ENCODE peak calls at places on chromosomes 6 and 20, in seven cellular contexts. V is NCI-H187 treated with DMSO at 0.1 percent for 48 hours; O is central memory CD4-positive, alpha-beta T cell; X is SK-N-MC; L is GM18507; Q is WERI-Rb-1; T is stimulated activated CD8-positive, alpha-beta memory T cell treated with anti-CD3 and anti-CD28 coated beads, Interleukin-12 subunit alpha, Interleukin-12 subunit beta, amount 100 ng/mL, for 4 hours. Y is an unnamed sample.

GRCh38 chr20:24004470-24004869 is 15.9 kb upstream of the GGTLC1 start:
- DNase-seq in V (no peak), O (no peak), X (no peak), L (no peak), Q (no peak), T (no peak), Y (no peak)

GRCh38 chr6:102571236-102571908 is 1177.9 kb downstream of the GRIK2 start:
- DNase-seq in V (no peak), O (no peak), X (no peak), L (no peak), Q (no peak), T (no peak), Y (no peak)

GRCh38 chr6:41200901-41201783 is at the start of gene TREML2:
- DNase-seq in V (no peak), O (no peak), X (no peak), L (no peak), Q (no peak), T (no peak), Y (no peak)

GRCh38 chr6:30156262-30156599 is 4.8 kb downstream of the TRIM10 start:
- DNase-seq in V (no peak), O (no peak), X (no peak), L (no peak), Q (no peak), T (no peak), Y (no peak)

GRCh38 chr20:55004044-55004443 is 528.7 kb downstream of the DOK5 start:
- DNase-seq in V (no peak), O (no peak), X (no peak), L (no peak), Q (no peak), T (no peak), Y (no peak)

GRCh38 chr6:33824461-33825154 is 20.8 kb upstream of the MLN start:
- DNase-seq in V (no peak), O (no peak), X (no peak), L (no peak), Q (no peak), T (no peak), Y (no peak)

GRCh38 chr6:125088963-125089362 is 64.6 kb upstream of the TPD52L1 start:
- DNase-seq in V (no peak), O (no peak), X (no peak), L (no peak), Q (no peak), T (no peak), Y (no peak)

GRCh38 chr20:62129731-62130531 is 7.7 kb downstream of the LSM14B start:
- DNase-seq in V (no peak), O (no peak), X (no peak), L (no peak), Q (no peak), T (no peak), Y (no peak)

GRCh38 chr6:106556368-106556960 is 72.8 kb downstream of the RTN4IP1 start:
- DNase-seq in V (no peak), O (peak; percentile 21), X (no peak), L (no peak), Q (no peak), T (no peak), Y (peak; percentile 35)

GRCh38 chr6:14258695-14259655 is 141.4 kb downstream of the CD83 start:
- DNase-seq in V (no peak), O (no peak), X (no peak), L (no peak), Q (no peak), T (no peak), Y (no peak)

GRCh38 chr6:104684911-104685415 is 174.8 kb downstream of the HACE1 start:
- DNase-seq in V (no peak), O (no peak), X (no peak), L (no peak), Q (no peak), T (no peak), Y (no peak)

GRCh38 chr6:166333172-166333995 is 9.0 kb downstream of the SFT2D1 start:
- DNase-seq in V (no peak), O (peak; percentile 61), X (no peak), L (peak; percentile 56), Q (no peak), T (no peak), Y (no peak)

GRCh38 chr20:6765469-6766058 is 1.9 kb upstream of the BMP2 start:
- DNase-seq in V (peak; percentile 43), O (no peak), X (peak; percentile 72), L (no peak), Q (no peak), T (no peak), Y (peak; percentile 6)

GRCh38 chr6:26475823-26476729 is 18.3 kb downstream of the BTN2A1 start:
- DNase-seq in V (no peak), O (no peak), X (no peak), L (no peak), Q (no peak), T (no peak), Y (no peak)

GRCh38 chr20:51312480-51312783 is 230.1 kb downstream of the NFATC2 start:
- DNase-seq in V (no peak), O (no peak), X (no peak), L (no peak), Q (no peak), T (no peak), Y (no peak)

GRCh38 chr20:51500936-51501335 is 41.6 kb downstream of the NFATC2 start:
- DNase-seq in V (no peak), O (peak; percentile 61), X (no peak), L (no peak), Q (no peak), T (peak; percentile 25), Y (no peak)

GRCh38 chr20:46255440-46256104 is 52.7 kb downstream of the CDH22 start:
- DNase-seq in V (peak; percentile 88), O (no peak), X (no peak), L (no peak), Q (peak; percentile 68), T (no peak), Y (peak; percentile 66)

GRCh38 chr6:147531321-147531720 is 22.8 kb downstream of the SAMD5 start:
- DNase-seq in V (no peak), O (no peak), X (no peak), L (no peak), Q (no peak), T (no peak), Y (no peak)

GRCh38 chr6:34810936-34811632 is 19.2 kb downstream of the BLTP3A start:
- DNase-seq in V (no peak), O (no peak), X (no peak), L (no peak), Q (no peak), T (no peak), Y (no peak)